ENCODE peak calls at places on chromosomes 13 and 19, in seven cellular contexts. U is stimulated activated CD8-positive, alpha-beta memory T cell treated with anti-CD3 and anti-CD28 coated beads, Interleukin-15, amount 100 ng/mL, for 48 hours; N is CD4-positive, alpha-beta memory T cell; P is AG09319; W is fibroblast of pulmonary artery; X is activated CD4-positive, alpha-beta T cell treated with anti-CD3 and anti-CD28 coated beads, Interleukin-2, amount 50 U/mL, for 1 hour; J is caudate nucleus. M is an unnamed sample.

GRCh38 chr19:3254520-3254919 is 30.1 kb downstream of the CELF5 start:
- DNase-seq in U (no peak), P (no peak), X (no peak), N (no peak), J (no peak), W (no peak), M (no peak)

GRCh38 chr19:44912854-44913253 is 1.6 kb upstream of the APOC1 start:
- DNase-seq in X (no peak), W (peak; percentile 37), P (no peak), J (peak; percentile 81), N (no peak), U (no peak), M (peak; percentile 80)

GRCh38 chr19:409006-409514 is at the start of gene C2CD4C:
- DNase-seq in W (no peak), J (no peak), X (peak; percentile 11), P (no peak), N (peak; percentile 12), U (no peak), M (peak; percentile 36)

GRCh38 chr13:101730420-101731000 is 278.0 kb downstream of the ITGBL1 start:
- DNase-seq in N (no peak), P (no peak), J (no peak), X (no peak), W (no peak), U (no peak), M (no peak)

GRCh38 chr19:33801411-33801810 is 4.7 kb downstream of the KCTD15 start:
- DNase-seq in N (no peak), P (no peak), W (no peak), U (no peak), J (no peak), X (no peak), M (no peak)

GRCh38 chr19:47682939-47683338 is 30.3 kb upstream of the EHD2 start:
- DNase-seq in U (no peak), P (no peak), X (no peak), J (no peak), N (no peak), W (no peak), M (no peak)

GRCh38 chr13:98813993-98814392 is 61.5 kb upstream of the SLC15A1 start:
- DNase-seq in W (no peak), N (no peak), P (no peak), U (no peak), X (no peak), J (no peak), M (no peak)

GRCh38 chr19:48470856-48471255 is 1.7 kb downstream of the CYTH2 start:
- DNase-seq in W (no peak), P (no peak), J (no peak), N (no peak), X (no peak), U (no peak), M (no peak)

GRCh38 chr13:32019612-32020233 is 11.9 kb upstream of the FRY start:
- DNase-seq in W (peak; percentile 88), P (peak; percentile 46), N (peak; percentile 15), U (no peak), J (peak; percentile 21), X (no peak), M (no peak)

GRCh38 chr13:48412881-48413351 is at the start of gene LPAR6:
- DNase-seq in W (peak; percentile 88), X (no peak), N (peak; percentile 59), U (no peak), P (no peak), J (no peak), M (no peak)

GRCh38 chr19:35856001-35856400 is 710 bp upstream of the KIRREL2 start:
- DNase-seq in X (no peak), N (no peak), J (no peak), W (no peak), U (no peak), P (no peak), M (no peak)

GRCh38 chr19:35346193-35347052 is 1.3 kb upstream of the FFAR1 start:
- DNase-seq in N (peak; percentile 84), X (peak; percentile 73), P (no peak), J (no peak), U (peak; percentile 74), W (no peak), M (no peak)

GRCh38 chr13:38265135-38265497 is 84.5 kb upstream of the UFM1 start:
- DNase-seq in X (no peak), W (no peak), U (no peak), J (no peak), N (no peak), P (no peak), M (no peak)

GRCh38 chr19:48393559-48394330 is at the start of gene GRIN2D:
- DNase-seq in N (peak; percentile 19), X (peak; percentile 31), J (no peak), U (no peak), P (no peak), W (peak; percentile 42), M (no peak)

GRCh38 chr13:99505814-99506269 is 4.6 kb downstream of the TM9SF2 start:
- DNase-seq in N (peak; percentile 45), U (no peak), W (peak; percentile 37), J (no peak), P (no peak), X (no peak), M (no peak)

GRCh38 chr13:38262211-38262610 is 87.4 kb upstream of the UFM1 start:
- DNase-seq in W (peak; percentile 55), J (no peak), N (no peak), X (no peak), U (no peak), P (peak; percentile 5), M (no peak)

GRCh38 chr19:4059931-4060620 is 6.6 kb downstream of the ZBTB7A start:
- DNase-seq in N (peak; percentile 56), J (no peak), P (no peak), W (peak; percentile 54), X (peak; percentile 43), U (peak; percentile 62), M (no peak)

GRCh38 chr13:24071423-24072075 is 89.0 kb upstream of the SPATA13 start:
- DNase-seq in P (no peak), J (no peak), W (peak; percentile 70), U (no peak), N (no peak), X (no peak), M (no peak)

GRCh38 chr19:54461201-54462071 is 2.1 kb downstream of the LENG9 start:
- DNase-seq in P (no peak), J (no peak), W (peak; percentile 57), N (no peak), X (no peak), U (no peak), M (no peak)

GRCh38 chr13:44703371-44703770 is 127.2 kb upstream of the TSC22D1 start:
- DNase-seq in U (no peak), J (no peak), N (no peak), X (no peak), P (no peak), W (peak; percentile 29), M (no peak)

GRCh38 chr19:17281391-17282304 is at the start of gene ANKLE1:
- DNase-seq in X (peak; percentile 35), N (no peak), J (no peak), W (peak; percentile 22), U (peak; percentile 58), P (no peak), M (peak; percentile 17)

GRCh38 chr13:81058916-81059290 is 718.0 kb upstream of the SPRY2 start:
- DNase-seq in J (no peak), X (no peak), P (no peak), W (peak; percentile 13), U (no peak), N (no peak), M (no peak)

GRCh38 chr19:12969292-12969988 is at the start of gene DAND5:
- DNase-seq in W (no peak), X (no peak), J (no peak), N (no peak), P (no peak), U (no peak), M (peak; percentile 71)

GRCh38 chr19:54434112-54434861 is 14.7 kb upstream of the LENG8 start:
- DNase-seq in P (no peak), U (no peak), X (no peak), J (no peak), N (no peak), W (no peak), M (peak; percentile 50)

GRCh38 chr19:18220632-18221275 is 5.5 kb downstream of the PDE4C start:
- DNase-seq in N (no peak), W (no peak), X (no peak), P (no peak), J (no peak), U (no peak), M (no peak)

GRCh38 chr13:41588899-41589298 is 131.5 kb downstream of the RGCC start:
- DNase-seq in X (no peak), N (no peak), J (no peak), P (peak; percentile 74), W (peak; percentile 85), U (peak; percentile 36), M (no peak)

GRCh38 chr19:3094638-3095374 is 644 bp downstream of the GNA11 start:
- DNase-seq in P (no peak), X (peak; percentile 25), N (peak; percentile 35), W (peak; percentile 17), U (no peak), J (no peak), M (no peak)

GRCh38 chr19:54481326-54481930 is 8.3 kb upstream of the CDC42EP5 start:
- DNase-seq in P (no peak), U (no peak), X (no peak), J (no peak), W (peak; percentile 63), N (peak; percentile 50), M (no peak)